ENCODE peak calls at places on chromosomes 12 and 14, in seven cellular contexts. H is HCT116, X is A549, R is HepG2, C is GM12878, Y is K562, F is SK-N-SH. M is an unnamed sample. For H3K9me3, the result is how much of the 10 kb centered on the place peaks cover.

GRCh38 chr12:19220205-19220604 is 90.7 kb downstream of the PLEKHA5 start:
- DNase-seq in H (no peak), R (no peak), Y (peak), C (no peak), F (no peak), X (peak), M (no peak)

GRCh38 chr12:6567824-6568617 is at the start of gene NOP2:
- DNase-seq in F (peak), X (peak), Y (peak), R (peak), C (peak), H (peak), M (peak)

GRCh38 chr14:57933363-57933762 is 67.5 kb upstream of the SLC35F4 start:
- DNase-seq in H (no peak), F (no peak), R (no peak), C (no peak), X (no peak), Y (no peak), M (no peak)

GRCh38 chr14:56423591-56423991 is 156.0 kb upstream of the TMEM260 start:
- DNase-seq in R (no peak), C (no peak), H (no peak), Y (no peak), F (no peak), X (no peak), M (no peak)

GRCh38 chr14:91377700-91378652 is 39.6 kb downstream of the CCDC88C start:
- DNase-seq in R (no peak), Y (no peak), X (no peak), H (no peak), F (peak), C (no peak), M (no peak)

GRCh38 chr12:131352296-131352900 is 358.5 kb upstream of the SFSWAP start:
- DNase-seq in R (no peak), F (no peak), X (no peak), Y (no peak), H (no peak), C (no peak), M (no peak)

GRCh38 chr14:99516156-99517045 is 35.2 kb downstream of the CCNK start:
- DNase-seq in X (no peak), R (no peak), Y (no peak), F (peak), H (no peak), C (no peak), M (no peak)

GRCh38 chr12:101862245-101862644 is 15.1 kb upstream of the DRAM1 start:
- DNase-seq in F (no peak), H (no peak), Y (no peak), R (no peak), X (no peak), C (no peak), M (no peak)

GRCh38 chr14:102499401-102500189 is 10.0 kb downstream of the ANKRD9 start:
- DNase-seq in C (no peak), Y (no peak), R (no peak), H (no peak), F (no peak), X (no peak), M (no peak)

GRCh38 chr14:102498005-102498677 is 11.4 kb downstream of the ANKRD9 start:
- DNase-seq in F (peak), X (peak), Y (no peak), C (no peak), H (no peak), R (no peak), M (no peak)

GRCh38 chr14:102496955-102497744 is 12.4 kb downstream of the ANKRD9 start:
- DNase-seq in F (no peak), X (no peak), Y (peak), H (no peak), C (no peak), R (no peak), M (no peak)

GRCh38 chr14:102500190-102500661 is 9.3 kb downstream of the ANKRD9 start:
- DNase-seq in Y (no peak), R (no peak), F (no peak), X (no peak), H (no peak), C (no peak), M (no peak)

DNA sequence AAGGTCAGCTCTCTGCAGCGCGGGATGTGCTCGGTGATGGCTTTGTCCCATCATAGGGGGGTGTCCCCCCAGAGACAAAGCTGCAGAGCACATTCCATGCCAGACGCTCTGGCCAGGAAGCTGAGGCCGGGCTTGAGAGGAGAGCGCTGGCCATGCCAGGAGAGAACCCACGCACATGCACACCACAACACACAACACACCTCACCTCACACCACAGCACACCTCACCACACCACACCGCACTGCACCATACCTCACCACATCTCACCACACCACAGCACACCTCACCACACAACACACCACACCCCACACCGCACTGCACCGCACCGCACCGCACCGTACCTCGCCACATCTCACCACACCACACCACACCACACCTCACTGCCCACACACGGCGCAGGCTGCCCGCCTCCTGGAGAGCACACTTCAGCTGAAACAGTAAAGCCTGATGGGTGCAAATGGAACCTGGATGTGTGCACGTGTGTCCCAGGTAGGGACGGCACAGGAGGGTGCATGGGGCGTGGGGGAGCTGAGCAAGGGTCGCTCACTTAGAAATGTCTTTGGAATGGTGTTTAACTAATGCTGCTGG is 10.8 kb downstream of the ANKRD9 start:
- DNase-seq in Y (no peak), H (no peak), R (no peak), F (no peak), C (no peak), X (no peak), M (no peak)
- H3K9me3 ChIP-seq in Y (under half), H (under half), R (under half), F (under half), C (under half), X (under half), M (under half)

GRCh38 chr14:39060818-39061437 is 42.1 kb downstream of the SEC23A start:
- DNase-seq in F (no peak), H (no peak), R (no peak), X (no peak), C (peak), Y (no peak), M (no peak)
- H3K27ac ChIP-seq in F (no peak), H (no peak), R (no peak), X (no peak), C (no peak), Y (no peak), M (no peak)

DNA sequence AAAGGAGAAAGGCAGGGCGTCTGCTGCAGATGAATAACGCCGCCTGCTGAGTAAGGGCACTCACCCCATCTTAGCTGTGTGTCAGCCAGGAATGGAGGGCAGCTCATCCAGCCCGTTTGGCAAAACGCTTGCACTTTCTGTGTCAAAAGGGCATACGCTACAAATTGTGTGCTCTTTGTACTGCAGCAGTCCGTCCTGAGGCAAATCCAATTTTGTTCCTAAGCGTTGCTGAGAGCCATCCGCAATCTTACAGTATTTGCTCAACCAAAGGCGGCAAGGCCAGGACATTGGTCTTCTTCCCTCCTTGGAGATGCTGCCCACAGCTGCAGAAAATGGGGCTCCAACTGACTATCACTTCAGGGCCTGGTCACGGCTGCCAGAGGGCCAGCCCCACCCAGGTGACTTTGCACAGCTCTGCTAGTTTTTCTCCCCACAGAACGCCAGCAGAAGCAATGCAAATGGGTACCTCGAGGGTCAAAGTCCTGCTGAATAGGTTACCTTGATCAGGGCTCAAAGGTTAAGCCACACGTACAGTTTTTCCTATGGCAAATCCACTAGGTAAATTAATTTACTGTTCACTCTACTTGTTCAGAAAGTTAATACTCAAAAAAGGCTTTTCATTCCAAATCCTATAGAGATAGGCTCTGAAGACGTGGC is 23.4 kb downstream of the CCDC92 start:
- DNase-seq in C (no peak), Y (no peak), H (no peak), R (peak), X (no peak), F (no peak), M (no peak)
- TF ChIP-seq REST in C (no peak), Y (no peak), H (no peak), R (no peak), X (no peak), F (no peak), M (no peak)

GRCh38 chr12:40164034-40164433 is 58.2 kb upstream of the SLC2A13 start:
- DNase-seq in R (no peak), X (peak), Y (no peak), C (no peak), H (no peak), F (no peak), M (no peak)
- H3K9me3 ChIP-seq in R (under half), X (under half), Y (under half), C (under half), H (under half), F (under half), M (under half)

DNA sequence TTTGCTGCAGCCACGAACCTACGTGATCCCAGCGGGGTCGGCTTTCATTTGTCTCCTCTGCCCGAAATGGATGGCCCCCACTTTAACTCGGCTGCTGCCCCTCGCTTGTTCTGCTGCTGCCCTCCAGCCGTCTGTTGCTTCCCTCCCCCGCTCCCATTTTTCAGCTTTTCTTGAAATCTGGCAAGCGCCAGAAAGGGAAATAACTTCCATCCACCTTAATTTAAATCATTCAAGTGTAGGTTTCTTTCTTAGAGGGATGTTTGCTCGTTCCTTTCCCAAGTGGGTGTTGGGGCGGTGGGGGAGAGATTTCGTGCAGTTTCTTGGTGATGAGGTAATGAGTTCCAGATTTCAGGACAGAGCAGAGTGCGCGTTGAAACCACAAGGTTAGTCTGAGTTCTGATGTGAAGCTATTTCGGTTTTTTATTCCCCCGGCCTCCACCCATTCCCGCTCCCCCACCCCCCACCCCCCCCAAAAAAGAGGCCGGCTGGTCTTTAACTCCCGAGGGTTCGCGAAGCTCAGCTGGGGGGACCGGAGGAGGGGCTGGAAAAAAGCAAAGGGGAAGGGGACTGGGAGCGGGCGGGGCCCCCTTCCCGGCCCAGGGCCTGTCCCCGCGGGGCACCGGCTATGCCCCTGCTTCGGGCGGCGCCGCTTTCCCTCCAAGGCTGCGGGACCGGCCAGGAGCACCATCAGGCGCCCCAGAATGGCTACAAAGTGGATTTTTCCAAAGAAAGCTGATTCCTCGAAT is 2.2 kb upstream of the ZFP36L1 start:
- DNase-seq in C (no peak), F (peak), Y (no peak), H (no peak), R (no peak), X (peak), M (no peak)
- H3K27ac ChIP-seq in C (peak), F (peak), Y (peak), H (peak), R (peak), X (peak), M (peak)

GRCh38 chr14:65229431-65230286 is 127.3 kb upstream of the MAX start:
- DNase-seq in C (no peak), F (peak), Y (peak), X (no peak), R (peak), H (no peak), M (no peak)
- TF ChIP-seq REST in C (no peak), F (no peak), Y (no peak), X (no peak), R (no peak), H (no peak), M (no peak)

DNA sequence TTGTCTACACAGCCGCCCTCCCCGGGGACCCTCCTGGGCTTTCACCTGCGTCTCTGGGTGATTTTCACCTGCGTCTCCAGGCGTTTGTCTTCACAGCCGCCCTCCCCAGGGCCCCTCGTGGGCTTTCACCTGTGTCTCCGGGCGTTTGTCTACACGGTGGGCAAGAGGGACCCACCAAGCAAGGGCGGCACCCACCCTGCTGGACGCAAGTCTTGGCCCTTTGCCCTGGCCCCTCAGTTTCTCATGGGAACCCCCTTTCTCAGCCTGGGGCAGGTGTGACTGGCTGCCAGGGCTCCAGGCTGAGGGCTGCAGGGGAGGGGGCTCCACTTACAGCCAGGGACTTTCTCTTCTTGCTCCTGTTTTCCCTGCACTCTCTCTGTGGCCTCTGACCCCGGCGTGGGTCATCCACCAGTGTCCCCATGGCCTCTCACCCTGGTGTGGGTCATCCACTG is 68.6 kb upstream of the GALNT9 start:
- DNase-seq in H (no peak), C (no peak), Y (no peak), F (no peak), X (no peak), R (no peak), M (no peak)
- H3K9me3 ChIP-seq in H (under half), C (under half), Y (under half), F (under half), X (under half), R (under half), M (under half)

GRCh38 chr12:91603060-91603459 is 420.4 kb upstream of the DCN start:
- DNase-seq in H (no peak), F (no peak), C (no peak), Y (no peak), X (no peak), R (no peak), M (no peak)
- H3K27ac ChIP-seq in H (no peak), F (no peak), C (no peak), Y (no peak), X (no peak), R (no peak), M (no peak)